ENCODE peak calls at places on chromosomes 4 and X, in seven cellular contexts. One of them, this sample, is unnamed.

GRCh38 chr4:143768007-143768591 is 67.6 kb upstream of the FREM3 start:
- DNase-seq in NT2/D1: no peak
- DNase-seq in endodermal cell: no peak
- DNase-seq in GM23248: peak; percentile 92
- DNase-seq in neural progenitor cell: no peak
- DNase-seq in HCT116: peak; percentile 45
- DNase-seq in mesenchymal stem cell: no peak
- DNase-seq in this sample: peak; percentile 9

GRCh38 chr4:67401902-67402301 is 143.4 kb downstream of the CENPC start:
- DNase-seq in HCT116: no peak
- DNase-seq in neural progenitor cell: no peak
- DNase-seq in GM23248: no peak
- DNase-seq in endodermal cell: no peak
- DNase-seq in NT2/D1: no peak
- DNase-seq in mesenchymal stem cell: no peak
- DNase-seq in this sample: no peak

GRCh38 chr4:185235480-185236154 is 26.2 kb downstream of the SNX25 start:
- DNase-seq in GM23248: no peak
- DNase-seq in neural progenitor cell: no peak
- DNase-seq in mesenchymal stem cell: peak; percentile 93
- DNase-seq in HCT116: no peak
- DNase-seq in NT2/D1: no peak
- DNase-seq in endodermal cell: peak; percentile 65
- DNase-seq in this sample: no peak

GRCh38 chrX:35787867-35788266 is 10.3 kb upstream of the MAGEB16 start:
- DNase-seq in NT2/D1: no peak
- DNase-seq in HCT116: no peak
- DNase-seq in neural progenitor cell: no peak
- DNase-seq in endodermal cell: no peak
- DNase-seq in mesenchymal stem cell: no peak
- DNase-seq in GM23248: no peak
- DNase-seq in this sample: no peak

GRCh38 chrX:95764972-95765451 is 919.6 kb upstream of the DIAPH2 start:
- DNase-seq in NT2/D1: peak; percentile 62
- DNase-seq in HCT116: no peak
- DNase-seq in neural progenitor cell: peak; percentile 76
- DNase-seq in GM23248: peak; percentile 28
- DNase-seq in mesenchymal stem cell: peak; percentile 32
- DNase-seq in endodermal cell: peak; percentile 70
- DNase-seq in this sample: peak; percentile 50

GRCh38 chr4:605702-606425 is 19.5 kb upstream of the PDE6B start:
- DNase-seq in neural progenitor cell: no peak
- DNase-seq in mesenchymal stem cell: no peak
- DNase-seq in endodermal cell: no peak
- DNase-seq in GM23248: no peak
- DNase-seq in HCT116: no peak
- DNase-seq in NT2/D1: no peak
- DNase-seq in this sample: no peak

GRCh38 chr4:185020293-185020808 is 2.1 kb downstream of the HELT start:
- DNase-seq in mesenchymal stem cell: no peak
- DNase-seq in HCT116: no peak
- DNase-seq in NT2/D1: no peak
- DNase-seq in GM23248: peak; percentile 48
- DNase-seq in endodermal cell: peak; percentile 83
- DNase-seq in neural progenitor cell: peak; percentile 61
- DNase-seq in this sample: no peak

GRCh38 chr4:154911097-154911496 is 130.0 kb downstream of the RBM46 start:
- DNase-seq in NT2/D1: peak; percentile 3
- DNase-seq in endodermal cell: peak; percentile 56
- DNase-seq in neural progenitor cell: peak; percentile 49
- DNase-seq in GM23248: peak; percentile 59
- DNase-seq in HCT116: no peak
- DNase-seq in mesenchymal stem cell: no peak
- DNase-seq in this sample: peak; percentile 67

GRCh38 chr4:89303177-89303576 is 4.4 kb downstream of the GPRIN3 start:
- DNase-seq in mesenchymal stem cell: peak; percentile 23
- DNase-seq in neural progenitor cell: no peak
- DNase-seq in NT2/D1: no peak
- DNase-seq in GM23248: no peak
- DNase-seq in endodermal cell: no peak
- DNase-seq in HCT116: no peak
- DNase-seq in this sample: no peak

GRCh38 chr4:5758741-5759140 is 47.7 kb downstream of the EVC start:
- DNase-seq in neural progenitor cell: no peak
- DNase-seq in HCT116: peak; percentile 77
- DNase-seq in mesenchymal stem cell: peak; percentile 99
- DNase-seq in endodermal cell: no peak
- DNase-seq in GM23248: peak; percentile 99
- DNase-seq in NT2/D1: no peak
- DNase-seq in this sample: peak; percentile 89

GRCh38 chr4:145281946-145282345 is 101.6 kb upstream of the OTUD4 start:
- DNase-seq in NT2/D1: no peak
- DNase-seq in HCT116: no peak
- DNase-seq in GM23248: no peak
- DNase-seq in endodermal cell: no peak
- DNase-seq in neural progenitor cell: no peak
- DNase-seq in mesenchymal stem cell: no peak
- DNase-seq in this sample: no peak

GRCh38 chr4:105230287-105230686 is 83.6 kb downstream of the TET2 start:
- DNase-seq in NT2/D1: no peak
- DNase-seq in GM23248: no peak
- DNase-seq in neural progenitor cell: no peak
- DNase-seq in HCT116: no peak
- DNase-seq in endodermal cell: no peak
- DNase-seq in mesenchymal stem cell: no peak
- DNase-seq in this sample: no peak

GRCh38 chr4:153997506-153997905 is 208.6 kb upstream of the SFRP2 start:
- DNase-seq in mesenchymal stem cell: no peak
- DNase-seq in endodermal cell: no peak
- DNase-seq in neural progenitor cell: no peak
- DNase-seq in NT2/D1: no peak
- DNase-seq in HCT116: no peak
- DNase-seq in GM23248: peak; percentile 24
- DNase-seq in this sample: no peak

GRCh38 chr4:113646456-113646809 is 115.1 kb downstream of the CAMK2D start:
- DNase-seq in NT2/D1: peak; percentile 62
- DNase-seq in neural progenitor cell: peak; percentile 57
- DNase-seq in mesenchymal stem cell: no peak
- DNase-seq in GM23248: peak; percentile 23
- DNase-seq in endodermal cell: peak; percentile 86
- DNase-seq in HCT116: peak; percentile 18
- DNase-seq in this sample: no peak

GRCh38 chr4:165164257-165164656 is 43.1 kb upstream of the KLHL2 start:
- DNase-seq in endodermal cell: no peak
- DNase-seq in NT2/D1: no peak
- DNase-seq in GM23248: no peak
- DNase-seq in mesenchymal stem cell: no peak
- DNase-seq in neural progenitor cell: no peak
- DNase-seq in HCT116: no peak
- DNase-seq in this sample: no peak
- H3K9ac ChIP-seq in endodermal cell: no peak overlapping the region
- H3K9ac ChIP-seq in NT2/D1: no peak overlapping the region
- H3K9ac ChIP-seq in GM23248: no peak overlapping the region
- H3K9ac ChIP-seq in mesenchymal stem cell: no peak overlapping the region
- H3K9ac ChIP-seq in neural progenitor cell: no peak overlapping the region
- H3K9ac ChIP-seq in HCT116: no peak overlapping the region
- H3K9ac ChIP-seq in this sample: no peak overlapping the region

DNA sequence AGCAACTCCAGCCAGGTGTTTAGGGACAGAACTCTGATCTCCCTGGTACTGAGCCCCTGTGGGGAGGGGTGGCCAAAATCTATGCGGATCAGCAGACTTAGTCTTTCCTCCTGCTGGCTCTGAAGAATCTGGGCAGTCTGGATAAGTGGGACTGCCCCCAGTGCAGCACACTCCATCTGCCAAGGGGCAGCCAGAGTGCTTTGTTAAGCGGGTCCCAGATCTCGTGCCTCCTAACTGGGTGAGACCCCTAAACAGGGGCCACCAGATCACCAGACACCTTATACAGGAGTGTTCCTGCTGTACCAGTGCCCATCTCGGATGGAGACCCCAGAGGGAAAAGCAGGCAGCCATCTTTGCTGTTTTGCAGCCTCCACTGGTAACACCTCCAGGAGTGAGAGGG is 81.5 kb upstream of the IL13RA2 start:
- DNase-seq in neural progenitor cell: no peak
- DNase-seq in mesenchymal stem cell: no peak
- DNase-seq in HCT116: no peak
- DNase-seq in GM23248: no peak
- DNase-seq in endodermal cell: no peak
- DNase-seq in NT2/D1: no peak
- DNase-seq in this sample: no peak
- H3K4me3 ChIP-seq in neural progenitor cell: no peak overlapping the region
- H3K4me3 ChIP-seq in mesenchymal stem cell: no peak overlapping the region
- H3K4me3 ChIP-seq in HCT116: no peak overlapping the region
- H3K4me3 ChIP-seq in GM23248: no peak overlapping the region
- H3K4me3 ChIP-seq in endodermal cell: no peak overlapping the region
- H3K4me3 ChIP-seq in NT2/D1: no peak overlapping the region
- H3K4me3 ChIP-seq in this sample: no peak overlapping the region

GRCh38 chrX:63755892-63756291 is 29.1 kb downstream of the ARHGEF9 start:
- DNase-seq in endodermal cell: no peak
- DNase-seq in NT2/D1: no peak
- DNase-seq in GM23248: no peak
- DNase-seq in HCT116: no peak
- DNase-seq in neural progenitor cell: no peak
- DNase-seq in mesenchymal stem cell: no peak
- DNase-seq in this sample: no peak
- H3K9ac ChIP-seq in endodermal cell: no peak overlapping the region
- H3K9ac ChIP-seq in NT2/D1: peak overlapping the region; percentile 46
- H3K9ac ChIP-seq in GM23248: peak overlapping the region; percentile 94
- H3K9ac ChIP-seq in HCT116: peak overlapping the region; percentile 68
- H3K9ac ChIP-seq in neural progenitor cell: no peak overlapping the region
- H3K9ac ChIP-seq in mesenchymal stem cell: peak overlapping the region; percentile 84
- H3K9ac ChIP-seq in this sample: no peak overlapping the region

GRCh38 chr4:6916587-6917444 is 7.2 kb downstream of the TBC1D14 start:
- DNase-seq in HCT116: peak; percentile 34
- DNase-seq in mesenchymal stem cell: peak; percentile 56
- DNase-seq in NT2/D1: no peak
- DNase-seq in endodermal cell: peak; percentile 58
- DNase-seq in GM23248: peak; percentile 21
- DNase-seq in neural progenitor cell: no peak
- DNase-seq in this sample: peak; percentile 10
- H3K4me3 ChIP-seq in HCT116: peak overlapping the region; percentile 25
- H3K4me3 ChIP-seq in mesenchymal stem cell: no peak overlapping the region
- H3K4me3 ChIP-seq in NT2/D1: no peak overlapping the region
- H3K4me3 ChIP-seq in endodermal cell: no peak overlapping the region
- H3K4me3 ChIP-seq in GM23248: no peak overlapping the region
- H3K4me3 ChIP-seq in neural progenitor cell: no peak overlapping the region
- H3K4me3 ChIP-seq in this sample: no peak overlapping the region

DNA sequence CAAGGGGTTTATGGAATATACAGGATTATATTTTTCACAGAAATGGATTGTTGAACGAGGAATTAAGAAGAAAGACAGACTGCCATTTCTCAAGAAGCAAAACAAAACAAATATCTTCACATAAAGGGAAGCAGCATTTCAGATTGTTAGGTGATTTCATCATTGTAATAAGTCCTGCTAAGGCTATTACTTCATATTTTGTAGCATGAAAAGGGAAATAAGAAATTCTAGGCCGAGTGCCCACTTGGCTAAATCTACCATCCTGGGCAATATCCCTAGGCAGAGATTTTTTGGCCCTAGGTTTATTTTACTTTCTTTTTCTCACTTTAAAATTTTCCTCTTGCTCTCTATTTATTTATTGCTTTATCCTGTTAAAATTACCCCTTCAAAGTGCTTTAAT is 142.4 kb downstream of the PDGFC start:
- DNase-seq in HCT116: no peak
- DNase-seq in mesenchymal stem cell: no peak
- DNase-seq in NT2/D1: no peak
- DNase-seq in GM23248: peak; percentile 75
- DNase-seq in endodermal cell: no peak
- DNase-seq in neural progenitor cell: no peak
- DNase-seq in this sample: peak; percentile 90
- H3K9ac ChIP-seq in HCT116: no peak overlapping the region
- H3K9ac ChIP-seq in mesenchymal stem cell: peak overlapping the region; percentile 89
- H3K9ac ChIP-seq in NT2/D1: no peak overlapping the region
- H3K9ac ChIP-seq in GM23248: peak overlapping the region; percentile 70
- H3K9ac ChIP-seq in endodermal cell: no peak overlapping the region
- H3K9ac ChIP-seq in neural progenitor cell: no peak overlapping the region
- H3K9ac ChIP-seq in this sample: peak overlapping the region; percentile 65

DNA sequence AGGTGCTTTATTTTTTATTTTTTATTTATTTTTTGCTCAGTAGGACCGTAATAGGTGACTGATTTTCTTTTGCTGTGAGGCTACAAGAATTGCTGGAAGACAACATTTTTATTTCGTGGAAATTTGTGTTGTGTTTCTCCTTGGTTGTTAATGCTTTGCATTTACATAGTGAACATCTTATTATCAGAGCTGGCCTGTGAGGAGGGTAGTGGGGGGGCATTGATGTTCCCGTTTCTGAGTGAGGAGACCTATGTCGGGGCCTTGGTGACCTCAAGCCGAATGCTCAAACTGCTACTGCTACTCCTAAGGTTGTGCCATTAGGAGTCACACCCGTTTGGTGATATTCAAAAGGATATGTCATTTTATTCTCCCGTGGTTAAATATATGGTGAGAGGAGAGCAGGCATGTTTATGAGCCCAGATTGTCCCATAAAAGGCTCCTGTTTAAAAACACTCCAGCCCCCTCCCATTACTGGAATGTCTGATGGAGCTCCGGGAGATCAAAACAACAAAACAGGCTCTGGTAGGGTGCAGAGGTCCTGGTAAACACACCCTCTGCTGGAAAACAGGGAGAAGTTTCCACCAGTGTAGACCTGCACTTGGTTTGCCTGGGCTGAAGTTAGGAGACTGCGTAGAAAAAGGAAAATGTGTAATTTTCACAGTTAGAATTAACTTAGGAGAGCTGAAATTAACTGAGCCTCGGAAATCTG is 5.6 kb downstream of the PDGFRA start:
- DNase-seq in neural progenitor cell: no peak
- DNase-seq in mesenchymal stem cell: no peak
- DNase-seq in NT2/D1: no peak
- DNase-seq in HCT116: no peak
- DNase-seq in GM23248: peak; percentile 45
- DNase-seq in endodermal cell: no peak
- DNase-seq in this sample: peak; percentile 46
- H3K4me3 ChIP-seq in neural progenitor cell: peak overlapping the region; percentile 55
- H3K4me3 ChIP-seq in mesenchymal stem cell: peak overlapping the region; percentile 93
- H3K4me3 ChIP-seq in NT2/D1: no peak overlapping the region
- H3K4me3 ChIP-seq in HCT116: no peak overlapping the region
- H3K4me3 ChIP-seq in GM23248: peak overlapping the region; percentile 85
- H3K4me3 ChIP-seq in endodermal cell: no peak overlapping the region
- H3K4me3 ChIP-seq in this sample: peak overlapping the region; percentile 87